ENCODE peak calls at places on chromosomes 5 and 9, in five cellular contexts. One of them, this sample, is unnamed.

GRCh38 chr5:31559942-31560341 is 27.8 kb downstream of the C5orf22 start:
- DNase-seq in breast epithelium: no peak
- DNase-seq in PC-3: no peak
- DNase-seq in fibroblast of lung: no peak
- DNase-seq in SJSA1: no peak
- DNase-seq in this sample: no peak

GRCh38 chr9:118940477-118940876 is 428.8 kb downstream of the BRINP1 start:
- DNase-seq in PC-3: no peak
- DNase-seq in SJSA1: no peak
- DNase-seq in fibroblast of lung: no peak
- DNase-seq in breast epithelium: no peak
- DNase-seq in this sample: no peak

GRCh38 chr9:35105126-35105525 is 2.2 kb upstream of the STOML2 start:
- DNase-seq in SJSA1: no peak
- DNase-seq in fibroblast of lung: no peak
- DNase-seq in PC-3: no peak
- DNase-seq in breast epithelium: no peak
- DNase-seq in this sample: no peak

GRCh38 chr5:88188458-88189132 is 80.0 kb downstream of the TMEM161B start:
- DNase-seq in fibroblast of lung: peak; percentile 14
- DNase-seq in PC-3: no peak
- DNase-seq in SJSA1: no peak
- DNase-seq in breast epithelium: no peak
- DNase-seq in this sample: no peak

GRCh38 chr9:69085523-69086283 is 50.2 kb downstream of the FXN start:
- DNase-seq in fibroblast of lung: peak; percentile 75
- DNase-seq in breast epithelium: no peak
- DNase-seq in SJSA1: no peak
- DNase-seq in PC-3: no peak
- DNase-seq in this sample: no peak

GRCh38 chr5:50934343-50934742 is 267.9 kb downstream of the PARP8 start:
- DNase-seq in fibroblast of lung: no peak
- DNase-seq in breast epithelium: no peak
- DNase-seq in SJSA1: no peak
- DNase-seq in PC-3: no peak
- DNase-seq in this sample: no peak

GRCh38 chr9:112184946-112185345 is 9.8 kb upstream of the SUSD1 start:
- DNase-seq in PC-3: no peak
- DNase-seq in fibroblast of lung: no peak
- DNase-seq in SJSA1: no peak
- DNase-seq in breast epithelium: no peak
- DNase-seq in this sample: no peak

GRCh38 chr5:56011835-56012234 is 17.1 kb upstream of the IL6ST start:
- DNase-seq in SJSA1: peak; percentile 49
- DNase-seq in fibroblast of lung: peak; percentile 92
- DNase-seq in breast epithelium: no peak
- DNase-seq in PC-3: peak; percentile 74
- DNase-seq in this sample: peak; percentile 83

GRCh38 chr9:83355729-83356128 is 182.5 kb downstream of the FRMD3 start:
- DNase-seq in fibroblast of lung: no peak
- DNase-seq in SJSA1: no peak
- DNase-seq in PC-3: no peak
- DNase-seq in breast epithelium: no peak
- DNase-seq in this sample: no peak

GRCh38 chr9:111851536-111851935 is 45.1 kb upstream of the UGCG start:
- DNase-seq in breast epithelium: no peak
- DNase-seq in SJSA1: no peak
- DNase-seq in fibroblast of lung: peak; percentile 30
- DNase-seq in PC-3: peak; percentile 93
- DNase-seq in this sample: peak; percentile 11

GRCh38 chr9:89647366-89648128 is 42.7 kb downstream of the GADD45G start:
- DNase-seq in fibroblast of lung: no peak
- DNase-seq in breast epithelium: no peak
- DNase-seq in SJSA1: no peak
- DNase-seq in PC-3: no peak
- DNase-seq in this sample: no peak

GRCh38 chr5:1907616-1908015 is 24.9 kb upstream of the IRX4 start:
- DNase-seq in fibroblast of lung: no peak
- DNase-seq in PC-3: no peak
- DNase-seq in breast epithelium: no peak
- DNase-seq in SJSA1: no peak
- DNase-seq in this sample: no peak

GRCh38 chr5:176517053-176517661 is 20.0 kb downstream of the RNF44 start:
- DNase-seq in PC-3: no peak
- DNase-seq in fibroblast of lung: no peak
- DNase-seq in breast epithelium: no peak
- DNase-seq in SJSA1: no peak
- DNase-seq in this sample: no peak

GRCh38 chr5:60844429-60844890 is 391 bp upstream of the ELOVL7 start:
- DNase-seq in SJSA1: no peak
- DNase-seq in fibroblast of lung: peak; percentile 30
- DNase-seq in breast epithelium: no peak
- DNase-seq in PC-3: no peak
- DNase-seq in this sample: no peak

GRCh38 chr5:34043099-34043876 is at the start of gene C1QTNF3:
- DNase-seq in fibroblast of lung: peak; percentile 58
- DNase-seq in PC-3: no peak
- DNase-seq in breast epithelium: no peak
- DNase-seq in SJSA1: no peak
- DNase-seq in this sample: no peak

GRCh38 chr5:101103874-101104273 is 200.8 kb upstream of the ST8SIA4 start:
- DNase-seq in PC-3: no peak
- DNase-seq in breast epithelium: no peak
- DNase-seq in fibroblast of lung: no peak
- DNase-seq in SJSA1: no peak
- DNase-seq in this sample: no peak

GRCh38 chr9:110528645-110529044 is 50.9 kb downstream of the SVEP1 start:
- DNase-seq in fibroblast of lung: no peak
- DNase-seq in SJSA1: no peak
- DNase-seq in breast epithelium: no peak
- DNase-seq in PC-3: no peak
- DNase-seq in this sample: no peak

GRCh38 chr5:56456002-56456401 is 222.9 kb upstream of the ANKRD55 start:
- DNase-seq in fibroblast of lung: peak; percentile 24
- DNase-seq in breast epithelium: no peak
- DNase-seq in PC-3: no peak
- DNase-seq in SJSA1: peak; percentile 49
- DNase-seq in this sample: peak; percentile 53

GRCh38 chr9:34383904-34384303 is 7.2 kb upstream of the MYORG start:
- DNase-seq in breast epithelium: no peak
- DNase-seq in fibroblast of lung: no peak
- DNase-seq in PC-3: no peak
- DNase-seq in SJSA1: no peak
- DNase-seq in this sample: no peak

GRCh38 chr9:109158656-109159055 is 8.4 kb downstream of the FRRS1L start:
- DNase-seq in PC-3: no peak
- DNase-seq in fibroblast of lung: peak; percentile 8
- DNase-seq in SJSA1: no peak
- DNase-seq in breast epithelium: no peak
- DNase-seq in this sample: no peak

GRCh38 chr5:136034492-136034891 is 5.7 kb downstream of the TGFBI start:
- DNase-seq in breast epithelium: no peak
- DNase-seq in PC-3: no peak
- DNase-seq in SJSA1: no peak
- DNase-seq in fibroblast of lung: no peak
- DNase-seq in this sample: no peak

GRCh38 chr5:30607301-30607700 is 586.2 kb upstream of the CDH6 start:
- DNase-seq in fibroblast of lung: peak; percentile 0
- DNase-seq in breast epithelium: no peak
- DNase-seq in SJSA1: no peak
- DNase-seq in PC-3: peak; percentile 19
- DNase-seq in this sample: no peak

GRCh38 chr9:106277931-106278330 is 583.6 kb downstream of the TMEM38B start:
- DNase-seq in fibroblast of lung: peak; percentile 72
- DNase-seq in SJSA1: peak; percentile 67
- DNase-seq in PC-3: no peak
- DNase-seq in breast epithelium: no peak
- DNase-seq in this sample: no peak

GRCh38 chr9:92455217-92455616 is 27.1 kb downstream of the ASPN start:
- DNase-seq in fibroblast of lung: no peak
- DNase-seq in SJSA1: no peak
- DNase-seq in breast epithelium: no peak
- DNase-seq in PC-3: peak; percentile 33
- DNase-seq in this sample: no peak

GRCh38 chr9:34638138-34638445 is 505 bp upstream of the SIGMAR1 start:
- DNase-seq in SJSA1: no peak
- DNase-seq in fibroblast of lung: no peak
- DNase-seq in breast epithelium: no peak
- DNase-seq in PC-3: no peak
- DNase-seq in this sample: no peak

GRCh38 chr5:171858303-171858702 is 72.7 kb downstream of the SMIM23 start:
- DNase-seq in fibroblast of lung: no peak
- DNase-seq in breast epithelium: no peak
- DNase-seq in SJSA1: no peak
- DNase-seq in PC-3: peak; percentile 49
- DNase-seq in this sample: no peak

GRCh38 chr5:54825005-54825404 is 160.4 kb downstream of the ESM1 start:
- DNase-seq in PC-3: no peak
- DNase-seq in breast epithelium: no peak
- DNase-seq in SJSA1: no peak
- DNase-seq in fibroblast of lung: peak; percentile 76
- DNase-seq in this sample: no peak

GRCh38 chr9:34374905-34375552 is 1.7 kb downstream of the MYORG start:
- DNase-seq in SJSA1: no peak
- DNase-seq in breast epithelium: peak; percentile 32
- DNase-seq in PC-3: peak; percentile 54
- DNase-seq in fibroblast of lung: no peak
- DNase-seq in this sample: no peak

GRCh38 chr5:127969651-127970050 is 113.9 kb upstream of the SLC12A2 start:
- DNase-seq in fibroblast of lung: no peak
- DNase-seq in breast epithelium: no peak
- DNase-seq in SJSA1: no peak
- DNase-seq in PC-3: no peak
- DNase-seq in this sample: no peak

GRCh38 chr5:21145376-21145775 is 1157.4 kb upstream of the CDH18 start:
- DNase-seq in fibroblast of lung: peak; percentile 7
- DNase-seq in PC-3: no peak
- DNase-seq in SJSA1: no peak
- DNase-seq in breast epithelium: no peak
- DNase-seq in this sample: no peak
- H3K36me3 ChIP-seq in fibroblast of lung: no peaks in the 10 kb centered on the region
- H3K36me3 ChIP-seq in PC-3: no peaks in the 10 kb centered on the region
- H3K36me3 ChIP-seq in SJSA1: no peaks in the 10 kb centered on the region
- H3K36me3 ChIP-seq in breast epithelium: no peaks in the 10 kb centered on the region
- H3K36me3 ChIP-seq in this sample: no peaks in the 10 kb centered on the region

DNA sequence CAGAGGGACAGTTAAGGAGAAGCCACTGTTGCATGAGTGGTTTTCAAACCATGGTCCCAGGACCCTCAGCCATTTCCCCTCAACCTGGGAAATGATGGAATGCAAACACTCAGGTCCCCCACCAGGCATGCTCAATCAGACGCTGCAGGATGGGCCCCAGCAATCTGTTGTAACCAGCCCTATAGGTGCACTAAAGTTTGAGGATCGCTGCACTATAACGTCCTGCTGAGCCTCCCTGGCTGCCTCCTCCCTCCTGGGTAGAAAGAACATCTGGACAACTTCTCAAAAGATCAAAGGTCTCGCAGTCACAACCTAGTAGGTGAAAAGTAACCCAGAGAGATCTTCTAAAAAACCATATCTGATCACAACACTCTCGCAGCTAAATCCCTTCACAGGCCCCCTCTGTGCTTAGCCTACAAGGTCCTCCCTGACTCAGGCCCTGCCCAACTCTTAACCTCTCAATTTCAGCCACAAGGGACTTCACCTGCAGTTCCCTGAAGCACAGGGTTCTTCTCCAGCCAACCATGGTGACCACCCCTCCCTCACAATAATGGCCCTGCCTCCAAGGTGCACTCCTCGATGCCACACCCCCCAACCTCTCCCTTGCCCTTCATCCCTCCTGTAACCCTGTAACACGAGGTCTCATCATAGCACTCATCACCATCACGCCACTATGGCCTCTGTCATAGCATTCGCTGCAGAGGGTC is 3.5 kb downstream of the SHB start:
- DNase-seq in SJSA1: no peak
- DNase-seq in PC-3: no peak
- DNase-seq in breast epithelium: no peak
- DNase-seq in fibroblast of lung: no peak
- DNase-seq in this sample: no peak
- H3K4me3 ChIP-seq in SJSA1: peak overlapping the region; percentile 96
- H3K4me3 ChIP-seq in PC-3: peak overlapping the region; percentile 95
- H3K4me3 ChIP-seq in breast epithelium: no peak overlapping the region
- H3K4me3 ChIP-seq in fibroblast of lung: peak overlapping the region; percentile 84
- H3K4me3 ChIP-seq in this sample: peak overlapping the region; percentile 77

GRCh38 chr5:170655476-170655875 is 128.0 kb upstream of the GABRP start:
- DNase-seq in SJSA1: no peak
- DNase-seq in breast epithelium: no peak
- DNase-seq in fibroblast of lung: no peak
- DNase-seq in PC-3: no peak
- DNase-seq in this sample: no peak

GRCh38 chr5:170648546-170648945 is 135.0 kb upstream of the GABRP start:
- DNase-seq in breast epithelium: no peak
- DNase-seq in fibroblast of lung: no peak
- DNase-seq in PC-3: no peak
- DNase-seq in SJSA1: no peak
- DNase-seq in this sample: peak; percentile 20

GRCh38 chr5:170650850-170651249 is 132.7 kb upstream of the GABRP start:
- DNase-seq in fibroblast of lung: no peak
- DNase-seq in PC-3: no peak
- DNase-seq in SJSA1: no peak
- DNase-seq in breast epithelium: no peak
- DNase-seq in this sample: no peak

GRCh38 chr5:170655920-170656319 is 127.6 kb upstream of the GABRP start:
- DNase-seq in SJSA1: no peak
- DNase-seq in breast epithelium: no peak
- DNase-seq in fibroblast of lung: no peak
- DNase-seq in PC-3: no peak
- DNase-seq in this sample: no peak

DNA sequence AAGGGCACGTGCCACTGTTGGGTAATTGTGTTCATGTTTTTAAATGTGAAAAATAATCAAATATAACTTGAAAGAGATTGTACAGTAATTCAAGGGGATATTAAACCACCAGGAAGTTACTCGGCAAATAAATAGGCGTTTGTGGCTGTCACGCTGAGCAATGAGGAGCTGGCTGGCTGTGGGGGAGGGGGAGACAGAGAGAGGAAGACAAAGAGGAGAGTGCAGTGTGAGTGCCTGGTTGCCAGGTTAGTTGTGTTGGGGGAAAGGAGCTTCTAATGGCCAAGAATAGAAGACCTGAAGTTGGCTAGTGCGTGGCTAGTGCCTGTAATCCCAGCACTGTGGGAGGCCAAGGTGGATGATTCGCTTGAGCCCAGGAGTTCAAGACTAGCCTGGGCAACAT is 131.6 kb upstream of the GABRP start:
- DNase-seq in breast epithelium: no peak
- DNase-seq in SJSA1: no peak
- DNase-seq in PC-3: no peak
- DNase-seq in fibroblast of lung: no peak
- DNase-seq in this sample: peak; percentile 30
- H3K27me3 ChIP-seq in breast epithelium: no peaks in the 10 kb centered on the region
- H3K27me3 ChIP-seq in SJSA1: no peaks in the 10 kb centered on the region
- H3K27me3 ChIP-seq in PC-3: peaks cover 30% of the 10 kb centered on the region
- H3K27me3 ChIP-seq in fibroblast of lung: no peaks in the 10 kb centered on the region
- H3K27me3 ChIP-seq in this sample: peaks cover 8% of the 10 kb centered on the region

DNA sequence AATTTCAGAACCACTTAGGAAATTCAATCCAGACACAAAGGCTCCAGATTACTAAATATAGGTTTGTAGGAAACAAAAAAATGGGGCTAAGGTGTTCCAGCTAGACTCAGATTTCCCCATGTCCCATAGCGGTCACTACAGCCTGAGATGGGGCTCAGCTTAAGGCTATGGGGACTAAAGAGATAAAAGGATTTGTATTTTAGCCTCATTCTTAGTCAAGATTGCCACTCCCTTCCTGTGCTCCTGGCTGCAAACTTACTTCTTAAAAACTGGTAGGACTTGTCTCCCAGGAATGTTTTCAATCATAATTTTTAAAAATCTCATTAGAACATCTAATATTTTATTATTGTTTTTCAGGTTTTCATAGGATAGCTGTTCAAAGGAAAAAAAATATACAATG is 253.8 kb upstream of the DAB2 start:
- DNase-seq in fibroblast of lung: no peak
- DNase-seq in SJSA1: no peak
- DNase-seq in PC-3: peak; percentile 74
- DNase-seq in breast epithelium: no peak
- DNase-seq in this sample: no peak
- H3K36me3 ChIP-seq in fibroblast of lung: no peaks in the 10 kb centered on the region
- H3K36me3 ChIP-seq in SJSA1: no peaks in the 10 kb centered on the region
- H3K36me3 ChIP-seq in PC-3: no peaks in the 10 kb centered on the region
- H3K36me3 ChIP-seq in breast epithelium: no peaks in the 10 kb centered on the region
- H3K36me3 ChIP-seq in this sample: no peaks in the 10 kb centered on the region

This sample was measured in MG63.